ENCODE peak calls at places on chromosome 19, in four cellular contexts. One of them, this sample, is unnamed.
A peak's percentile ranks its signal among the peaks of the same experiment; 100 is the strongest.

GRCh38 chr19:17323274-17323972 is 11.2 kb downstream of the ANO8 start:
- DNase-seq in IMR-90: no peak
- DNase-seq in A549: no peak
- DNase-seq in K562: no peak
- DNase-seq in this sample: no peak

GRCh38 chr19:50412419-50412818 is 6.3 kb upstream of the SPIB start:
- DNase-seq in IMR-90: no peak
- DNase-seq in A549: no peak
- DNase-seq in K562: no peak
- DNase-seq in this sample: no peak

GRCh38 chr19:13234518-13234917 is 84.3 kb downstream of the IER2 start:
- DNase-seq in IMR-90: no peak
- DNase-seq in A549: peak; percentile 51
- DNase-seq in K562: peak; percentile 88
- DNase-seq in this sample: no peak

GRCh38 chr19:12597594-12597993 is 13.0 kb downstream of the ZNF490 start:
- DNase-seq in IMR-90: no peak
- DNase-seq in A549: no peak
- DNase-seq in K562: no peak
- DNase-seq in this sample: no peak

GRCh38 chr19:53092723-53093122 is 10.5 kb downstream of the ZNF160 start:
- DNase-seq in IMR-90: no peak
- DNase-seq in A549: no peak
- DNase-seq in K562: no peak
- DNase-seq in this sample: no peak

GRCh38 chr19:18725755-18726416 is 42.4 kb downstream of the CRTC1 start:
- DNase-seq in IMR-90: no peak
- DNase-seq in A549: no peak
- DNase-seq in K562: no peak
- DNase-seq in this sample: no peak

GRCh38 chr19:14577885-14578427 is 4.9 kb upstream of the CLEC17A start:
- DNase-seq in IMR-90: no peak
- DNase-seq in A549: no peak
- DNase-seq in K562: peak; percentile 35
- DNase-seq in this sample: peak; percentile 53

GRCh38 chr19:31066385-31066784 is 282.9 kb downstream of the TSHZ3 start:
- DNase-seq in IMR-90: peak; percentile 78
- DNase-seq in A549: peak; percentile 64
- DNase-seq in K562: no peak
- DNase-seq in this sample: no peak

GRCh38 chr19:1173845-1174809 is at the start of gene SBNO2:
- DNase-seq in IMR-90: peak; percentile 80
- DNase-seq in A549: peak; percentile 89
- DNase-seq in K562: peak; percentile 93
- DNase-seq in this sample: no peak

GRCh38 chr19:16587031-16588023 is 15.1 kb upstream of the SLC35E1 start:
- DNase-seq in IMR-90: peak; percentile 67
- DNase-seq in A549: no peak
- DNase-seq in K562: no peak
- DNase-seq in this sample: peak; percentile 84

GRCh38 chr19:45475537-45476348 is 7.9 kb downstream of the FOSB start:
- DNase-seq in IMR-90: peak; percentile 32
- DNase-seq in A549: peak; percentile 74
- DNase-seq in K562: no peak
- DNase-seq in this sample: no peak

GRCh38 chr19:22628401-22628800 is 5.7 kb upstream of the ZNF492 start:
- DNase-seq in IMR-90: no peak
- DNase-seq in A549: no peak
- DNase-seq in K562: no peak
- DNase-seq in this sample: no peak
- TF ChIP-seq ELK1 in IMR-90: no peak
- TF ChIP-seq ELK1 in A549: no peak
- TF ChIP-seq ELK1 in K562: no peak
- TF ChIP-seq ELK1 in this sample: no peak

GRCh38 chr19:37654118-37654517 is 1.1 kb downstream of the ZFP30 start:
- DNase-seq in IMR-90: no peak
- DNase-seq in A549: no peak
- DNase-seq in K562: peak; percentile 6
- DNase-seq in this sample: no peak

GRCh38 chr19:37655689-37656491 is 625 bp upstream of the ZFP30 start:
- DNase-seq in IMR-90: peak; percentile 68
- DNase-seq in A549: peak; percentile 91
- DNase-seq in K562: peak; percentile 90
- DNase-seq in this sample: peak; percentile 45

GRCh38 chr19:37654833-37655688 is at the start of gene ZFP30:
- DNase-seq in IMR-90: peak; percentile 81
- DNase-seq in A549: peak; percentile 94
- DNase-seq in K562: peak; percentile 93
- DNase-seq in this sample: peak; percentile 33

GRCh38 chr19:37654525-37654832 is 786 bp downstream of the ZFP30 start:
- DNase-seq in IMR-90: peak; percentile 26
- DNase-seq in A549: no peak
- DNase-seq in K562: no peak
- DNase-seq in this sample: no peak
- TF ChIP-seq ELK1 in IMR-90: no peak
- TF ChIP-seq ELK1 in A549: no peak
- TF ChIP-seq ELK1 in K562: no peak
- TF ChIP-seq ELK1 in this sample: no peak

GRCh38 chr19:3028305-3029069 is 593 bp downstream of the TLE2 start:
- DNase-seq in IMR-90: no peak
- DNase-seq in A549: no peak
- DNase-seq in K562: no peak
- DNase-seq in this sample: no peak
- TF ChIP-seq ELK1 in IMR-90: no peak
- TF ChIP-seq ELK1 in A549: no peak
- TF ChIP-seq ELK1 in K562: no peak
- TF ChIP-seq ELK1 in this sample: no peak

GRCh38 chr19:39413903-39414608 is 1.6 kb downstream of the PLEKHG2 start:
- DNase-seq in IMR-90: peak; percentile 28
- DNase-seq in A549: peak; percentile 77
- DNase-seq in K562: peak; percentile 48
- DNase-seq in this sample: no peak
- TF ChIP-seq ELK1 in IMR-90: no peak
- TF ChIP-seq ELK1 in A549: no peak
- TF ChIP-seq ELK1 in K562: no peak
- TF ChIP-seq ELK1 in this sample: no peak

DNA sequence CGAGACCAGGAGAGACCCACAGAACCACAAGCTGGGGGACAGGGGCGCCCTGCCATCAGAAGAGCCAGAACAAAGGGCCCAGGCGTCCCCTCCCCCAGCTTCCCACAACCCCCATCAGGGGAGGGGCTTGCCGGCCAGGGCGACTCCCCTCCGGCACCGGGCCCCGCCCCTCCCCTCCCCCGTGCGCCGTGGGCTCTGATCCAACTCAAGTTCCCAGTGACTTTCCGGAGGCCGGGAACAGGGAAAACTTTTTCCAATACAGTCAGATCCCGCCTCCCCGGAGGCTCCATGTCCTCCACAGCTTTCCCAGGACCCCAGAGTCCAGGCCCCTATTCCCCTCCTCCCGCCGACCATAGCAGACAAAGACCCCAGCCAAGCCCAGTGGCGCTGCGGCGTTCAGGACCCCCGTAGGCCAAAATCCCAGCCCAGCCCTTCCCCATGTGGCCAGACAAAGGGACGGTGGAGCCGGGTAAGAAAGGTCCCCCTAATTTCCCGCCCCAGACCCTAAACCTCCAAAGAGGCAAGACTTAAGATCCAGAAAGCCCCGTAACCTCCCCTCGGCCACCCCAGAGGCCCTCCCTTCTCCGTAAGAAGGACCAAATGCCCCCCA is 673 bp downstream of the TEAD2 start:
- DNase-seq in IMR-90: peak; percentile 80
- DNase-seq in A549: peak; percentile 91
- DNase-seq in K562: peak; percentile 88
- DNase-seq in this sample: no peak
- TF ChIP-seq ELK1 in IMR-90: no peak
- TF ChIP-seq ELK1 in A549: no peak
- TF ChIP-seq ELK1 in K562: no peak
- TF ChIP-seq ELK1 in this sample: no peak

GRCh38 chr19:33815410-33816340 is 19.0 kb downstream of the KCTD15 start:
- DNase-seq in IMR-90: peak; percentile 34
- DNase-seq in A549: no peak
- DNase-seq in K562: peak; percentile 38
- DNase-seq in this sample: no peak
- TF ChIP-seq ELK1 in IMR-90: no peak
- TF ChIP-seq ELK1 in A549: no peak
- TF ChIP-seq ELK1 in K562: no peak
- TF ChIP-seq ELK1 in this sample: no peak